ENCODE peak calls at places on chromosomes 13 and 19, in five cellular contexts. One of them, this sample, is unnamed.

GRCh38 chr19:54172413-54172763 is 572 bp downstream of the TMC4 start:
- DNase-seq in Panc1: no peak
- DNase-seq in dermis blood vessel endothelial cell: no peak
- DNase-seq in NCI-H2081: no peak
- DNase-seq in hypothalamus: no peak
- DNase-seq in this sample: peak

GRCh38 chr19:15374105-15374651 is 5.4 kb downstream of the AKAP8 start:
- DNase-seq in hypothalamus: no peak
- DNase-seq in Panc1: no peak
- DNase-seq in NCI-H2081: no peak
- DNase-seq in dermis blood vessel endothelial cell: peak
- DNase-seq in this sample: no peak

GRCh38 chr13:111270765-111271164 is 49.7 kb upstream of the TEX29 start:
- DNase-seq in dermis blood vessel endothelial cell: no peak
- DNase-seq in hypothalamus: no peak
- DNase-seq in NCI-H2081: no peak
- DNase-seq in Panc1: no peak
- DNase-seq in this sample: no peak

GRCh38 chr13:59635591-59635990 is 528.1 kb downstream of the DIAPH3 start:
- DNase-seq in NCI-H2081: no peak
- DNase-seq in dermis blood vessel endothelial cell: no peak
- DNase-seq in Panc1: no peak
- DNase-seq in hypothalamus: no peak
- DNase-seq in this sample: no peak

GRCh38 chr13:94860981-94861407 is 148.6 kb upstream of the SOX21 start:
- DNase-seq in hypothalamus: no peak
- DNase-seq in NCI-H2081: no peak
- DNase-seq in Panc1: no peak
- DNase-seq in dermis blood vessel endothelial cell: peak
- DNase-seq in this sample: no peak

GRCh38 chr13:79349011-79349410 is 57.0 kb downstream of the RBM26 start:
- DNase-seq in NCI-H2081: no peak
- DNase-seq in dermis blood vessel endothelial cell: no peak
- DNase-seq in hypothalamus: no peak
- DNase-seq in Panc1: no peak
- DNase-seq in this sample: no peak

GRCh38 chr13:98457053-98457452 is 119.9 kb downstream of the STK24 start:
- DNase-seq in NCI-H2081: no peak
- DNase-seq in hypothalamus: no peak
- DNase-seq in Panc1: no peak
- DNase-seq in dermis blood vessel endothelial cell: no peak
- DNase-seq in this sample: no peak

GRCh38 chr19:14678199-14678598 is 3.6 kb upstream of the ADGRE3 start:
- DNase-seq in hypothalamus: no peak
- DNase-seq in NCI-H2081: no peak
- DNase-seq in Panc1: no peak
- DNase-seq in dermis blood vessel endothelial cell: no peak
- DNase-seq in this sample: no peak

GRCh38 chr19:17285415-17286135 is 3.9 kb downstream of the ANKLE1 start:
- DNase-seq in hypothalamus: no peak
- DNase-seq in Panc1: no peak
- DNase-seq in dermis blood vessel endothelial cell: no peak
- DNase-seq in NCI-H2081: no peak
- DNase-seq in this sample: no peak

GRCh38 chr19:15371119-15371518 is 8.5 kb downstream of the AKAP8 start:
- DNase-seq in hypothalamus: no peak
- DNase-seq in dermis blood vessel endothelial cell: no peak
- DNase-seq in Panc1: no peak
- DNase-seq in NCI-H2081: no peak
- DNase-seq in this sample: no peak

GRCh38 chr13:33797622-33798021 is 20.3 kb upstream of the RFC3 start:
- DNase-seq in Panc1: no peak
- DNase-seq in hypothalamus: no peak
- DNase-seq in dermis blood vessel endothelial cell: no peak
- DNase-seq in NCI-H2081: no peak
- DNase-seq in this sample: no peak

GRCh38 chr13:41802684-41803554 is 158.0 kb downstream of the VWA8 start:
- DNase-seq in hypothalamus: no peak
- DNase-seq in NCI-H2081: no peak
- DNase-seq in dermis blood vessel endothelial cell: no peak
- DNase-seq in Panc1: no peak
- DNase-seq in this sample: no peak

GRCh38 chr19:14479985-14480694 is 5.0 kb upstream of the PTGER1 start:
- DNase-seq in hypothalamus: peak
- DNase-seq in NCI-H2081: no peak
- DNase-seq in dermis blood vessel endothelial cell: peak
- DNase-seq in Panc1: no peak
- DNase-seq in this sample: no peak

GRCh38 chr19:38362076-38362945 is 12.1 kb upstream of the PSMD8 start:
- DNase-seq in hypothalamus: no peak
- DNase-seq in Panc1: peak
- DNase-seq in dermis blood vessel endothelial cell: peak
- DNase-seq in NCI-H2081: peak
- DNase-seq in this sample: peak

GRCh38 chr19:13843104-13843921 is 33.6 kb upstream of the NANOS3 start:
- DNase-seq in Panc1: no peak
- DNase-seq in dermis blood vessel endothelial cell: peak
- DNase-seq in NCI-H2081: no peak
- DNase-seq in hypothalamus: no peak
- DNase-seq in this sample: peak

GRCh38 chr19:3834349-3835054 is 34.3 kb downstream of the ZFR2 start:
- DNase-seq in Panc1: no peak
- DNase-seq in NCI-H2081: no peak
- DNase-seq in hypothalamus: no peak
- DNase-seq in dermis blood vessel endothelial cell: no peak
- DNase-seq in this sample: no peak

GRCh38 chr13:51729853-51730553 is 74.0 kb downstream of the DHRS12 start:
- DNase-seq in Panc1: no peak
- DNase-seq in dermis blood vessel endothelial cell: peak
- DNase-seq in hypothalamus: no peak
- DNase-seq in NCI-H2081: no peak
- DNase-seq in this sample: no peak

GRCh38 chr19:18446145-18446810 is 8.3 kb upstream of the ISYNA1 start:
- DNase-seq in hypothalamus: no peak
- DNase-seq in Panc1: no peak
- DNase-seq in dermis blood vessel endothelial cell: no peak
- DNase-seq in NCI-H2081: no peak
- DNase-seq in this sample: no peak

GRCh38 chr13:111177803-111178389 is 62.8 kb downstream of the ARHGEF7 start:
- DNase-seq in NCI-H2081: no peak
- DNase-seq in Panc1: no peak
- DNase-seq in dermis blood vessel endothelial cell: peak
- DNase-seq in hypothalamus: no peak
- DNase-seq in this sample: no peak